ENCODE peak calls at places on chromosome 1, in ten cellular contexts. One of them, this sample, is unnamed.

GRCh38 chr1:200040516-200041138 is 13.1 kb downstream of the NR5A2 start:
- DNase-seq in fibroblast of lung: peak
- DNase-seq in dorsolateral prefrontal cortex: no peak
- DNase-seq in suprapubic skin: no peak
- DNase-seq in adrenal gland: peak
- DNase-seq in stomach: no peak
- DNase-seq in CD8-positive, alpha-beta T cell: no peak
- DNase-seq in A549: peak
- DNase-seq in heart right ventricle: no peak
- DNase-seq in K562: no peak
- DNase-seq in this sample: peak

GRCh38 chr1:10402729-10403274 is 3.9 kb downstream of the PGD start:
- DNase-seq in CD8-positive, alpha-beta T cell: no peak
- DNase-seq in fibroblast of lung: peak
- DNase-seq in adrenal gland: no peak
- DNase-seq in stomach: no peak
- DNase-seq in A549: peak
- DNase-seq in K562: no peak
- DNase-seq in suprapubic skin: no peak
- DNase-seq in heart right ventricle: no peak
- DNase-seq in dorsolateral prefrontal cortex: no peak
- DNase-seq in this sample: no peak

GRCh38 chr1:170765712-170766330 is 101.9 kb downstream of the PRRX1 start:
- DNase-seq in stomach: no peak
- DNase-seq in CD8-positive, alpha-beta T cell: no peak
- DNase-seq in suprapubic skin: no peak
- DNase-seq in heart right ventricle: no peak
- DNase-seq in fibroblast of lung: peak
- DNase-seq in A549: peak
- DNase-seq in dorsolateral prefrontal cortex: no peak
- DNase-seq in K562: no peak
- DNase-seq in adrenal gland: no peak
- DNase-seq in this sample: no peak

GRCh38 chr1:113322439-113322838 is 67.9 kb upstream of the MAGI3 start:
- DNase-seq in stomach: no peak
- DNase-seq in dorsolateral prefrontal cortex: no peak
- DNase-seq in suprapubic skin: no peak
- DNase-seq in adrenal gland: no peak
- DNase-seq in A549: no peak
- DNase-seq in fibroblast of lung: no peak
- DNase-seq in heart right ventricle: no peak
- DNase-seq in K562: no peak
- DNase-seq in CD8-positive, alpha-beta T cell: no peak
- DNase-seq in this sample: no peak

GRCh38 chr1:67408148-67408547 is 22.1 kb downstream of the SERBP1 start:
- DNase-seq in heart right ventricle: no peak
- DNase-seq in CD8-positive, alpha-beta T cell: no peak
- DNase-seq in stomach: no peak
- DNase-seq in fibroblast of lung: peak
- DNase-seq in adrenal gland: no peak
- DNase-seq in K562: no peak
- DNase-seq in suprapubic skin: no peak
- DNase-seq in dorsolateral prefrontal cortex: no peak
- DNase-seq in A549: no peak
- DNase-seq in this sample: no peak

GRCh38 chr1:101371259-101371658 is 134.4 kb downstream of the S1PR1 start:
- DNase-seq in fibroblast of lung: peak
- DNase-seq in stomach: no peak
- DNase-seq in dorsolateral prefrontal cortex: no peak
- DNase-seq in A549: peak
- DNase-seq in CD8-positive, alpha-beta T cell: no peak
- DNase-seq in adrenal gland: peak
- DNase-seq in suprapubic skin: no peak
- DNase-seq in heart right ventricle: no peak
- DNase-seq in K562: no peak
- DNase-seq in this sample: no peak

GRCh38 chr1:41662061-41662655 is 177.7 kb upstream of the EDN2 start:
- DNase-seq in dorsolateral prefrontal cortex: peak
- DNase-seq in CD8-positive, alpha-beta T cell: peak
- DNase-seq in K562: no peak
- DNase-seq in heart right ventricle: peak
- DNase-seq in adrenal gland: peak
- DNase-seq in fibroblast of lung: peak
- DNase-seq in suprapubic skin: peak
- DNase-seq in A549: peak
- DNase-seq in stomach: peak
- DNase-seq in this sample: no peak

GRCh38 chr1:29703596-29703995 is 467.3 kb downstream of the PTPRU start:
- DNase-seq in adrenal gland: peak
- DNase-seq in suprapubic skin: no peak
- DNase-seq in CD8-positive, alpha-beta T cell: no peak
- DNase-seq in fibroblast of lung: peak
- DNase-seq in K562: peak
- DNase-seq in heart right ventricle: no peak
- DNase-seq in stomach: no peak
- DNase-seq in dorsolateral prefrontal cortex: no peak
- DNase-seq in A549: peak
- DNase-seq in this sample: no peak

DNA sequence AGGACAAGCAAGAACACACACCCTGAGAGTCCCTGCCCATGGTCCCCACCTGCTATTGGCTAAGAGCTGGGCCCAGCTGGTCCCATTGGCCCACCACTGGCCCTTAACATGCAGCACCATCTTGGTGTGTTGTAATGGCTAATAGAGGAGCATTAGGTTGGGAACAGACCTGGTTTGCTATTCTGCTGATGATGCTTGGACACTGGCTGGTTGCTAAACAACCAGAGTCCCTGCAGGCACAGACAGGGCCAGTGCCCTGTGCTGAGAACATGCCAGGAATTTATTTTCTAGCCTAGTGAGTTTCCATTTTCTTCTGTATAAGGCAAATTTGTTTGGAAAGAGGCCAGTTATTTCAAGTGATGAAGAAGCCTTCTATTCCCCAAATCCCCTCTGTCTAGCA is 43.0 kb upstream of the TDRD10 start:
- DNase-seq in dorsolateral prefrontal cortex: no peak
- DNase-seq in CD8-positive, alpha-beta T cell: no peak
- DNase-seq in fibroblast of lung: no peak
- DNase-seq in A549: no peak
- DNase-seq in stomach: no peak
- DNase-seq in heart right ventricle: no peak
- DNase-seq in suprapubic skin: no peak
- DNase-seq in adrenal gland: no peak
- DNase-seq in K562: no peak
- DNase-seq in this sample: no peak
- H3K27ac ChIP-seq in dorsolateral prefrontal cortex: no peak
- H3K27ac ChIP-seq in CD8-positive, alpha-beta T cell: no peak
- H3K27ac ChIP-seq in fibroblast of lung: no peak
- H3K27ac ChIP-seq in A549: no peak
- H3K27ac ChIP-seq in stomach: no peak
- H3K27ac ChIP-seq in heart right ventricle: no peak
- H3K27ac ChIP-seq in suprapubic skin: no peak
- H3K27ac ChIP-seq in adrenal gland: no peak
- H3K27ac ChIP-seq in K562: no peak
- H3K27ac ChIP-seq in this sample: no peak

DNA sequence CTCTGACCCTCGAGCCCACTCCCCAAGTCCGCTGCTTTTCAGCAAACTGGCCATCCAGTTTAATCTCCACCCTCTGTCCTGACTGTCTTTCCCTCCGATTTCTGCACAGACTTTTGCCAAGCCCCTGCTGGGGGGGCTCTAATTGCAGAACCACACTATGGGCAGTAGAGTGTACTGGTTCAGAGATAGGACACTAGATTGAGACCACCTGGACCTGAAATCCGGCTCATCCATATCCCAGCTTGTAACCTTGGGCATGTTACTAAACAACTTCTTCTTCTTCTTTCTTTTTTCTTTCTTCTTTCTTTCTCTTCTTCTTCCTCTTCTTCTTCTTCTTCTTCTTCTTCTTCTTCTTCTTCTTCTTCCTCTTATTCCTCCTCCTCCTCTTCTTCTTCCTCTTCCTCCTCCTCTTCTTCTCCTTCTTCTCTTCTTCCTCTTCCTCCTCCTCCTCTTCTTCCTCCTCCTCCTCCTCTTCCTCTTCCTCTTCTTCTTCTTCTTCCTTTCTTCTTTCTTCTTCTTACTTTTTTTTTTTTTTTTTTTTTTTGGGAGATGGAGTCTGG is 7.7 kb downstream of the LRRC71 start:
- DNase-seq in adrenal gland: no peak
- DNase-seq in suprapubic skin: no peak
- DNase-seq in fibroblast of lung: no peak
- DNase-seq in stomach: no peak
- DNase-seq in CD8-positive, alpha-beta T cell: no peak
- DNase-seq in heart right ventricle: no peak
- DNase-seq in A549: no peak
- DNase-seq in dorsolateral prefrontal cortex: no peak
- DNase-seq in K562: no peak
- DNase-seq in this sample: no peak
- H3K4me3 ChIP-seq in adrenal gland: no peak
- H3K4me3 ChIP-seq in suprapubic skin: peak
- H3K4me3 ChIP-seq in fibroblast of lung: no peak
- H3K4me3 ChIP-seq in stomach: peak
- H3K4me3 ChIP-seq in CD8-positive, alpha-beta T cell: peak
- H3K4me3 ChIP-seq in heart right ventricle: no peak
- H3K4me3 ChIP-seq in A549: no peak
- H3K4me3 ChIP-seq in dorsolateral prefrontal cortex: no peak
- H3K4me3 ChIP-seq in K562: peak
- H3K4me3 ChIP-seq in this sample: peak

GRCh38 chr1:206725053-206725963 is 40.6 kb downstream of the MAPKAPK2 start:
- DNase-seq in K562: peak
- DNase-seq in A549: peak
- DNase-seq in dorsolateral prefrontal cortex: no peak
- DNase-seq in stomach: peak
- DNase-seq in suprapubic skin: peak
- DNase-seq in CD8-positive, alpha-beta T cell: peak
- DNase-seq in heart right ventricle: no peak
- DNase-seq in adrenal gland: peak
- DNase-seq in fibroblast of lung: peak
- DNase-seq in this sample: peak

GRCh38 chr1:206729507-206729906 is 41.1 kb upstream of the IL19 start:
- DNase-seq in suprapubic skin: no peak
- DNase-seq in fibroblast of lung: no peak
- DNase-seq in heart right ventricle: no peak
- DNase-seq in K562: no peak
- DNase-seq in adrenal gland: no peak
- DNase-seq in dorsolateral prefrontal cortex: no peak
- DNase-seq in CD8-positive, alpha-beta T cell: no peak
- DNase-seq in stomach: peak
- DNase-seq in A549: no peak
- DNase-seq in this sample: no peak

GRCh38 chr1:206727981-206728380 is 42.6 kb upstream of the IL19 start:
- DNase-seq in suprapubic skin: no peak
- DNase-seq in A549: no peak
- DNase-seq in fibroblast of lung: no peak
- DNase-seq in heart right ventricle: no peak
- DNase-seq in adrenal gland: no peak
- DNase-seq in K562: no peak
- DNase-seq in CD8-positive, alpha-beta T cell: no peak
- DNase-seq in stomach: peak
- DNase-seq in dorsolateral prefrontal cortex: no peak
- DNase-seq in this sample: no peak

GRCh38 chr1:206729050-206729449 is 41.5 kb upstream of the IL19 start:
- DNase-seq in stomach: peak
- DNase-seq in heart right ventricle: no peak
- DNase-seq in K562: no peak
- DNase-seq in dorsolateral prefrontal cortex: no peak
- DNase-seq in fibroblast of lung: no peak
- DNase-seq in A549: no peak
- DNase-seq in CD8-positive, alpha-beta T cell: no peak
- DNase-seq in suprapubic skin: no peak
- DNase-seq in adrenal gland: no peak
- DNase-seq in this sample: no peak

GRCh38 chr1:206728588-206728987 is 42.0 kb upstream of the IL19 start:
- DNase-seq in A549: no peak
- DNase-seq in CD8-positive, alpha-beta T cell: no peak
- DNase-seq in heart right ventricle: no peak
- DNase-seq in dorsolateral prefrontal cortex: no peak
- DNase-seq in stomach: peak
- DNase-seq in K562: no peak
- DNase-seq in fibroblast of lung: no peak
- DNase-seq in suprapubic skin: no peak
- DNase-seq in adrenal gland: no peak
- DNase-seq in this sample: no peak
- TF ChIP-seq CTCF in A549: no peak
- TF ChIP-seq CTCF in CD8-positive, alpha-beta T cell: no peak
- TF ChIP-seq CTCF in heart right ventricle: no peak
- TF ChIP-seq CTCF in dorsolateral prefrontal cortex: no peak
- TF ChIP-seq CTCF in stomach: no peak
- TF ChIP-seq CTCF in K562: no peak
- TF ChIP-seq CTCF in fibroblast of lung: no peak
- TF ChIP-seq CTCF in suprapubic skin: no peak
- TF ChIP-seq CTCF in adrenal gland: no peak
- TF ChIP-seq CTCF in this sample: no peak

GRCh38 chr1:99814373-99814900 is 35.7 kb upstream of the AGL start:
- DNase-seq in fibroblast of lung: no peak
- DNase-seq in stomach: no peak
- DNase-seq in adrenal gland: no peak
- DNase-seq in heart right ventricle: no peak
- DNase-seq in CD8-positive, alpha-beta T cell: no peak
- DNase-seq in A549: no peak
- DNase-seq in dorsolateral prefrontal cortex: no peak
- DNase-seq in K562: no peak
- DNase-seq in suprapubic skin: no peak
- DNase-seq in this sample: no peak

GRCh38 chr1:99806882-99807281 is 40.4 kb upstream of the FRRS1 start:
- DNase-seq in dorsolateral prefrontal cortex: no peak
- DNase-seq in heart right ventricle: no peak
- DNase-seq in A549: no peak
- DNase-seq in suprapubic skin: no peak
- DNase-seq in adrenal gland: no peak
- DNase-seq in stomach: no peak
- DNase-seq in fibroblast of lung: no peak
- DNase-seq in K562: no peak
- DNase-seq in CD8-positive, alpha-beta T cell: no peak
- DNase-seq in this sample: no peak

GRCh38 chr1:99811747-99812146 is 38.4 kb upstream of the AGL start:
- DNase-seq in heart right ventricle: no peak
- DNase-seq in fibroblast of lung: no peak
- DNase-seq in suprapubic skin: no peak
- DNase-seq in stomach: no peak
- DNase-seq in adrenal gland: no peak
- DNase-seq in CD8-positive, alpha-beta T cell: no peak
- DNase-seq in A549: no peak
- DNase-seq in dorsolateral prefrontal cortex: no peak
- DNase-seq in K562: no peak
- DNase-seq in this sample: no peak

GRCh38 chr1:99811075-99811474 is 39.1 kb upstream of the AGL start:
- DNase-seq in CD8-positive, alpha-beta T cell: no peak
- DNase-seq in suprapubic skin: no peak
- DNase-seq in fibroblast of lung: no peak
- DNase-seq in A549: no peak
- DNase-seq in heart right ventricle: no peak
- DNase-seq in stomach: no peak
- DNase-seq in K562: no peak
- DNase-seq in dorsolateral prefrontal cortex: no peak
- DNase-seq in adrenal gland: no peak
- DNase-seq in this sample: no peak

DNA sequence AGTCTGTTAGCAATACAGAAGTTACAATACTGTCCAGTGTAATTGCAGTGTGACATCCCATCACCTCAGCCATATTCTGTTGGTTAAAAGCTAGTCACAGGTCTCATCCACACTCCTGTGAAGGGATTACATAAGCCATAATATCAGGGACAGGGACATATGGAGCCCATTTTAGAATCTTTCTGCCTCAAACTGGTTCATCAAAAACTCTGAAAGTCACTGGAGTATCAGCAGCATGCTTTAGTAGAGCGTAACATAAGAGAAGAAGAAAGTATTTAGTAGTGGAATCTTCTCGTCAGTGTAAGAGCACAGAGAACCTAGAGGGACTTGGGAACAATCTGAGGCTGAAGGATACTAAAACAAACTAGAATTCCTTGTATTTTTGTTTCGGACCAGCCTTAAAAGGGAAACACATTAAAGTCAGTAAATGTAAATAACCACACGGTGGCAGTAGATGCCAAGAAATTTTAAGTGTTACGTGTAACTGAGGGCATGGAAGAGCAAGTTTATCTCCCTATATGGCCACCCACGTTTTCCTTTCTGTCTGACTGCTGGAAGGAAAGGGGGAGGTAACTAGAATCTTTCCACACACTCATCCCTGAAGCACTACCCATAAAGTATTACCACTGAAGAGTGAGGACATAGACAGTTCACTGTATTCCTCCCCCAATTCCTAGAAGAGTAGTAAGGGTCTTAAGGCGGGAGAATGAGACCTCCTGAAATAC is 41.6 kb upstream of the AGL start:
- DNase-seq in dorsolateral prefrontal cortex: no peak
- DNase-seq in K562: peak
- DNase-seq in suprapubic skin: no peak
- DNase-seq in A549: peak
- DNase-seq in fibroblast of lung: peak
- DNase-seq in heart right ventricle: no peak
- DNase-seq in stomach: no peak
- DNase-seq in adrenal gland: no peak
- DNase-seq in CD8-positive, alpha-beta T cell: no peak
- DNase-seq in this sample: no peak
- H3K27ac ChIP-seq in dorsolateral prefrontal cortex: no peak
- H3K27ac ChIP-seq in K562: peak
- H3K27ac ChIP-seq in suprapubic skin: no peak
- H3K27ac ChIP-seq in A549: no peak
- H3K27ac ChIP-seq in fibroblast of lung: no peak
- H3K27ac ChIP-seq in heart right ventricle: no peak
- H3K27ac ChIP-seq in stomach: no peak
- H3K27ac ChIP-seq in adrenal gland: no peak
- H3K27ac ChIP-seq in CD8-positive, alpha-beta T cell: no peak
- H3K27ac ChIP-seq in this sample: peak